ENCODE peak calls at places on chromosomes 11 and 22, in ten cellular contexts. S is activated T-cell treated with anti-CD3 and anti-CD28 coated beads, Interleukin-2, amount 50 U/mL, for 72 hours; V is midbrain; A is LHCN-M2; B is activated naive CD4-positive, alpha-beta T cell treated with anti-CD3 and anti-CD28 coated beads for 36 hours; E is DMS79; X is T-helper 1 cell; H is anterior cingulate cortex; R is hippocampal formation; U is SJSA1. J is an unnamed sample.

GRCh38 chr11:102323542-102324261 is 6.4 kb downstream of the BIRC3 start:
- DNase-seq in H (no peak), S (no peak), B (no peak), V (no peak), E (no peak), R (no peak), A (peak; percentile 82), X (no peak), U (no peak), J (no peak)

GRCh38 chr11:3163241-3163981 is 1.7 kb downstream of the OSBPL5 start:
- DNase-seq in S (no peak), V (peak; percentile 31), H (no peak), E (no peak), R (no peak), B (no peak), A (no peak), U (no peak), X (no peak), J (no peak)

GRCh38 chr11:35111171-35112055 is 27.6 kb upstream of the CD44 start:
- DNase-seq in B (no peak), E (no peak), H (no peak), R (no peak), S (no peak), X (no peak), V (no peak), A (peak; percentile 99), U (peak; percentile 49), J (no peak)

GRCh38 chr11:65891180-65892136 is 985 bp downstream of the CCDC85B start:
- DNase-seq in U (peak; percentile 78), H (no peak), E (no peak), X (no peak), R (no peak), S (peak; percentile 57), V (no peak), B (peak; percentile 40), A (peak; percentile 61), J (peak; percentile 58)

GRCh38 chr11:35781342-35782171 is 119.0 kb downstream of the TRIM44 start:
- DNase-seq in E (no peak), U (no peak), A (peak; percentile 75), V (no peak), B (no peak), H (no peak), R (no peak), X (no peak), S (no peak), J (no peak)

GRCh38 chr11:34732831-34733230 is 111.9 kb downstream of the EHF start:
- DNase-seq in H (no peak), R (no peak), X (no peak), A (no peak), U (no peak), S (no peak), V (no peak), E (no peak), B (no peak), J (no peak)

GRCh38 chr11:88231894-88232482 is 56.7 kb upstream of the RAB38 start:
- DNase-seq in A (peak; percentile 29), H (no peak), X (no peak), E (no peak), B (peak; percentile 34), U (no peak), S (peak; percentile 24), R (no peak), V (no peak), J (peak; percentile 45)

GRCh38 chr22:27344546-27344945 is 457.0 kb downstream of the MN1 start:
- DNase-seq in U (no peak), S (no peak), R (no peak), X (no peak), E (no peak), B (no peak), A (no peak), V (no peak), H (no peak), J (no peak)

GRCh38 chr11:73173755-73174494 is 31.8 kb upstream of the FCHSD2 start:
- DNase-seq in V (no peak), S (no peak), H (no peak), R (no peak), B (no peak), X (no peak), E (no peak), A (no peak), U (no peak), J (no peak)

GRCh38 chr11:113991170-113991569 is 16.3 kb downstream of the HTR3A start:
- DNase-seq in B (peak; percentile 25), A (peak; percentile 41), V (no peak), X (no peak), H (no peak), E (no peak), U (no peak), S (no peak), R (no peak), J (no peak)

GRCh38 chr11:65593518-65594414 is 1.8 kb downstream of the KCNK7 start:
- DNase-seq in H (no peak), A (no peak), R (peak; percentile 76), B (peak; percentile 55), S (peak; percentile 44), E (no peak), U (peak; percentile 78), X (no peak), V (peak; percentile 58), J (peak; percentile 79)

GRCh38 chr22:29744902-29745301 is 21.9 kb downstream of the ZMAT5 start:
- DNase-seq in R (peak; percentile 13), X (no peak), A (peak; percentile 97), U (no peak), H (no peak), E (peak; percentile 94), V (peak; percentile 35), B (no peak), S (no peak), J (no peak)

GRCh38 chr11:88480217-88480616 is 142.7 kb upstream of the CTSC start:
- DNase-seq in R (no peak), H (no peak), V (no peak), S (no peak), B (no peak), X (no peak), A (peak; percentile 91), U (peak; percentile 33), E (no peak), J (no peak)

GRCh38 chr11:27688076-27688475 is 12.2 kb downstream of the BDNF start:
- DNase-seq in H (no peak), R (no peak), X (no peak), E (no peak), V (no peak), A (no peak), S (no peak), B (no peak), U (no peak), J (no peak)

GRCh38 chr22:23385301-23386244 is 194.5 kb downstream of the IGLL1 start:
- DNase-seq in A (peak; percentile 40), H (peak; percentile 27), S (peak; percentile 84), E (no peak), U (peak; percentile 81), B (peak; percentile 89), V (peak; percentile 88), X (peak; percentile 57), R (peak; percentile 75), J (peak; percentile 96)

GRCh38 chr11:63761870-63762661 is 6.5 kb downstream of the ZFTA start:
- DNase-seq in X (no peak), S (no peak), U (no peak), V (no peak), E (no peak), R (no peak), B (no peak), A (no peak), H (no peak), J (no peak)

GRCh38 chr22:38267086-38267485 is 5.7 kb downstream of the TMEM184B start:
- DNase-seq in B (peak; percentile 76), A (no peak), R (no peak), X (peak; percentile 24), E (no peak), V (no peak), S (peak; percentile 58), U (peak; percentile 60), H (no peak), J (no peak)

GRCh38 chr11:66316849-66317251 is at the start of gene CD248:
- DNase-seq in V (no peak), E (no peak), U (peak; percentile 96), A (no peak), X (no peak), S (peak; percentile 31), R (no peak), B (no peak), H (no peak), J (no peak)

GRCh38 chr11:9533053-9533452 is 40.4 kb upstream of the WEE1 start:
- DNase-seq in U (no peak), B (no peak), H (no peak), A (no peak), R (no peak), S (no peak), E (no peak), X (no peak), V (no peak), J (no peak)

GRCh38 chr22:26551568-26551967 is 38.4 kb downstream of the TPST2 start:
- DNase-seq in R (no peak), S (no peak), A (no peak), E (no peak), X (no peak), V (no peak), H (no peak), U (no peak), B (no peak), J (no peak)

GRCh38 chr11:92211576-92212167 is 12.9 kb upstream of the FAT3 start:
- DNase-seq in X (no peak), B (no peak), V (peak; percentile 21), A (peak; percentile 51), H (no peak), U (no peak), R (no peak), S (no peak), E (no peak), J (no peak)

GRCh38 chr11:73542175-73542574 is 55.7 kb downstream of the FAM168A start:
- DNase-seq in R (no peak), B (no peak), E (no peak), A (no peak), H (no peak), X (no peak), S (no peak), V (no peak), U (no peak), J (no peak)

GRCh38 chr11:78426845-78427244 is 9.2 kb upstream of the GAB2 start:
- DNase-seq in X (no peak), H (no peak), B (no peak), E (no peak), R (no peak), A (no peak), S (no peak), U (no peak), V (no peak), J (no peak)

GRCh38 chr11:74681686-74682651 is 49.3 kb downstream of the CHRDL2 start:
- DNase-seq in U (no peak), A (no peak), H (no peak), V (peak; percentile 11), R (no peak), S (no peak), E (no peak), X (no peak), B (no peak), J (no peak)

GRCh38 chr11:58796333-58797049 is 48.0 kb downstream of the GLYATL2 start:
- DNase-seq in S (no peak), A (no peak), E (no peak), U (no peak), B (no peak), V (peak; percentile 2), X (no peak), H (no peak), R (no peak), J (no peak)

GRCh38 chr11:130508913-130509312 is 60.5 kb downstream of the ADAMTS15 start:
- DNase-seq in H (no peak), U (no peak), R (no peak), X (no peak), S (no peak), E (no peak), V (no peak), A (no peak), B (no peak), J (no peak)

GRCh38 chr11:47986219-47986618 is 5.9 kb downstream of the PTPRJ start:
- DNase-seq in V (no peak), H (no peak), R (no peak), U (no peak), X (no peak), A (no peak), B (no peak), E (no peak), S (no peak), J (no peak)

GRCh38 chr22:39178206-39179111 is 26.0 kb upstream of the CBX7 start:
- DNase-seq in A (no peak), E (no peak), S (no peak), X (no peak), U (no peak), H (no peak), B (no peak), V (no peak), R (no peak), J (no peak)